ENCODE peak calls at places on chromosomes 6 and 20, in six cellular contexts. Z is endothelial cell of umbilical vein, T is A549, Y is GM12878, B is HepG2, J is K562. E is an unnamed sample.

GRCh38 chr6:169964440-169965212 is 213.2 kb downstream of the ERMARD start:
- DNase-seq in Z (no peak), T (no peak), Y (no peak), B (no peak), J (no peak), E (no peak)

GRCh38 chr6:50272611-50273010 is 222.9 kb upstream of the DEFB112 start:
- DNase-seq in Z (no peak), T (no peak), Y (no peak), B (no peak), J (no peak), E (no peak)

GRCh38 chr6:38160831-38161230 is 341.3 kb downstream of the ZFAND3 start:
- DNase-seq in Z (no peak), T (no peak), Y (no peak), B (no peak), J (no peak), E (no peak)

GRCh38 chr6:139996253-139996834 is 621.9 kb upstream of the CITED2 start:
- DNase-seq in Z (no peak), T (peak; percentile 34), Y (peak; percentile 35), B (peak; percentile 48), J (peak; percentile 62), E (peak; percentile 64)

GRCh38 chr20:23782366-23782983 is 31.7 kb upstream of the CST1 start:
- DNase-seq in Z (peak; percentile 29), T (peak; percentile 48), Y (no peak), B (no peak), J (peak; percentile 12), E (peak; percentile 54)

GRCh38 chr20:19726126-19726525 is 31.9 kb upstream of the RIN2 start:
- DNase-seq in Z (peak; percentile 13), T (no peak), Y (no peak), B (no peak), J (no peak), E (no peak)

GRCh38 chr6:129153257-129153656 is 270.3 kb downstream of the LAMA2 start:
- DNase-seq in Z (no peak), T (no peak), Y (no peak), B (no peak), J (no peak), E (no peak)

GRCh38 chr6:75563032-75563431 is 38.6 kb upstream of the SENP6 start:
- DNase-seq in Z (peak; percentile 35), T (peak; percentile 65), Y (no peak), B (peak; percentile 37), J (peak; percentile 30), E (peak; percentile 52)

GRCh38 chr6:18632670-18633410 is 245.7 kb downstream of the RNF144B start:
- DNase-seq in Z (peak; percentile 40), T (no peak), Y (no peak), B (peak; percentile 32), J (no peak), E (peak; percentile 4)

GRCh38 chr20:2237059-2237458 is 58.7 kb upstream of the TGM3 start:
- DNase-seq in Z (no peak), T (no peak), Y (no peak), B (no peak), J (no peak), E (peak; percentile 31)

GRCh38 chr20:41149679-41150131 is 12.4 kb downstream of the PLCG1 start:
- DNase-seq in Z (peak; percentile 40), T (peak; percentile 32), Y (no peak), B (peak; percentile 51), J (peak; percentile 80), E (peak; percentile 34)

GRCh38 chr6:168851460-168852103 is 402.1 kb downstream of the THBS2 start:
- DNase-seq in Z (no peak), T (no peak), Y (no peak), B (no peak), J (no peak), E (no peak)

GRCh38 chr6:125802943-125803377 is 12.2 kb downstream of the NCOA7 start:
- DNase-seq in Z (peak; percentile 96), T (no peak), Y (no peak), B (no peak), J (no peak), E (peak; percentile 61)

GRCh38 chr6:139572001-139572400 is 197.6 kb upstream of the CITED2 start:
- DNase-seq in Z (no peak), T (no peak), Y (no peak), B (no peak), J (no peak), E (no peak)

GRCh38 chr6:142946924-142947701 is 2.1 kb upstream of the HIVEP2 start:
- DNase-seq in Z (peak; percentile 82), T (peak; percentile 54), Y (no peak), B (peak; percentile 67), J (peak; percentile 48), E (peak; percentile 65)
- TF ChIP-seq MYC in Z (no peak), T (no peak), Y (no peak), B (peak; percentile 8), J (no peak), E (no peak)

DNA sequence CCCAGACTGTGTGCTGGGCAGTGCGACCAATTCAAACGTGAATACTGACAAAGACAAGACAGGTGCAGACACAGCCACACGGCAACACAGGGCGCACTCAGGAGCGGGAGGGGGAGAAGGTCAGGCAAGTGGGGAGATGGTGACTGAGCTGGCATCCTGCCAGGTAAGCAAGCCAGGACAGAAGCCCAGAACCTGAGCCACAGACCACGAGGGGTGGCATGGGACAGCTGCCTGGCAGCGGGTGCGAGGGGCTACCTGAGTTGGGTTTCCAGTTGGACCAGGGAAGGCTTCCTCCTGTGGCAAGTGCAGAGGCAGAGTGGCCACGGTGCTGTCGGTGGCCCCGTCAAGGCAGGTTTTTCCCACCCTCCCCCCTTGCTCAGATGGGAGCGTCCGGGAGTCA is 215.2 kb upstream of the ARID1B start:
- DNase-seq in Z (no peak), T (no peak), Y (no peak), B (no peak), J (no peak), E (no peak)
- H3K4me3 ChIP-seq in Z (no peak overlapping the region), T (no peak overlapping the region), Y (no peak overlapping the region), B (no peak overlapping the region), J (no peak overlapping the region), E (no peak overlapping the region)

GRCh38 chr6:42171813-42172595 is 1.2 kb upstream of the GUCA1A start:
- DNase-seq in Z (no peak), T (no peak), Y (no peak), B (no peak), J (no peak), E (no peak)

GRCh38 chr6:42168650-42169049 is 4.5 kb upstream of the GUCA1A start:
- DNase-seq in Z (no peak), T (no peak), Y (no peak), B (no peak), J (no peak), E (no peak)

GRCh38 chr6:42175860-42176259 is 2.7 kb downstream of the GUCA1A start:
- DNase-seq in Z (no peak), T (peak; percentile 29), Y (no peak), B (peak; percentile 29), J (no peak), E (peak; percentile 28)

GRCh38 chr6:42176981-42177380 is 3.8 kb downstream of the GUCA1A start:
- DNase-seq in Z (no peak), T (no peak), Y (no peak), B (no peak), J (no peak), E (no peak)

GRCh38 chr6:42173101-42173500 is at the start of gene GUCA1A:
- DNase-seq in Z (no peak), T (no peak), Y (no peak), B (no peak), J (no peak), E (no peak)
- TF ChIP-seq MYC in Z (no peak), T (no peak), Y (no peak), B (no peak), J (no peak), E (no peak)

GRCh38 chr6:148203970-148204369 is 138.7 kb upstream of the SASH1 start:
- DNase-seq in Z (no peak), T (no peak), Y (peak; percentile 66), B (no peak), J (peak; percentile 8), E (peak; percentile 95)
- H3K4me3 ChIP-seq in Z (no peak overlapping the region), T (no peak overlapping the region), Y (no peak overlapping the region), B (no peak overlapping the region), J (no peak overlapping the region), E (no peak overlapping the region)

E was measured in NB4.